ENCODE peak calls at places on chromosomes 11 and 22, in four cellular contexts. One of them, this sample, is unnamed.

GRCh38 chr22:49701380-49702067 is 126.1 kb downstream of the BRD1 start:
- DNase-seq in tibial artery: no peak
- DNase-seq in epithelial cell of proximal tubule: no peak
- DNase-seq in brain microvascular endothelial cell: no peak
- DNase-seq in this sample: no peak

GRCh38 chr11:46120711-46121327 is 435 bp downstream of the PHF21A start:
- DNase-seq in tibial artery: peak
- DNase-seq in epithelial cell of proximal tubule: peak
- DNase-seq in brain microvascular endothelial cell: peak
- DNase-seq in this sample: no peak

GRCh38 chr22:46443850-46444389 is 93.5 kb downstream of the CELSR1 start:
- DNase-seq in epithelial cell of proximal tubule: no peak
- DNase-seq in brain microvascular endothelial cell: no peak
- DNase-seq in tibial artery: no peak
- DNase-seq in this sample: no peak

GRCh38 chr11:33698921-33699320 is 1.7 kb downstream of the C11orf91 start:
- DNase-seq in tibial artery: no peak
- DNase-seq in epithelial cell of proximal tubule: no peak
- DNase-seq in brain microvascular endothelial cell: no peak
- DNase-seq in this sample: no peak

GRCh38 chr11:57394203-57394602 is 3.8 kb upstream of the PRG2 start:
- DNase-seq in epithelial cell of proximal tubule: no peak
- DNase-seq in brain microvascular endothelial cell: no peak
- DNase-seq in tibial artery: no peak
- DNase-seq in this sample: no peak

GRCh38 chr11:27913650-27914049 is 194.3 kb downstream of the KIF18A start:
- DNase-seq in tibial artery: no peak
- DNase-seq in epithelial cell of proximal tubule: no peak
- DNase-seq in brain microvascular endothelial cell: peak
- DNase-seq in this sample: no peak

GRCh38 chr11:59918987-59919589 is 19.1 kb upstream of the OOSP1 start:
- DNase-seq in epithelial cell of proximal tubule: no peak
- DNase-seq in tibial artery: no peak
- DNase-seq in brain microvascular endothelial cell: peak
- DNase-seq in this sample: no peak

GRCh38 chr22:37462426-37462825 is 23.8 kb downstream of the MFNG start:
- DNase-seq in brain microvascular endothelial cell: no peak
- DNase-seq in tibial artery: no peak
- DNase-seq in epithelial cell of proximal tubule: no peak
- DNase-seq in this sample: no peak

GRCh38 chr11:104665631-104666030 is 232.6 kb downstream of the CASP12 start:
- DNase-seq in epithelial cell of proximal tubule: no peak
- DNase-seq in brain microvascular endothelial cell: peak
- DNase-seq in tibial artery: no peak
- DNase-seq in this sample: no peak

GRCh38 chr11:106381895-106382294 is 304.4 kb downstream of the AASDHPPT start:
- DNase-seq in brain microvascular endothelial cell: no peak
- DNase-seq in tibial artery: no peak
- DNase-seq in epithelial cell of proximal tubule: no peak
- DNase-seq in this sample: no peak

GRCh38 chr11:63915961-63916836 is 765 bp downstream of the RCOR2 start:
- DNase-seq in epithelial cell of proximal tubule: no peak
- DNase-seq in brain microvascular endothelial cell: no peak
- DNase-seq in tibial artery: peak
- DNase-seq in this sample: no peak

GRCh38 chr11:65114538-65115171 is 2.8 kb downstream of the ZNHIT2 start:
- DNase-seq in brain microvascular endothelial cell: no peak
- DNase-seq in tibial artery: no peak
- DNase-seq in epithelial cell of proximal tubule: no peak
- DNase-seq in this sample: no peak

GRCh38 chr22:39176067-39176621 is 23.7 kb upstream of the CBX7 start:
- DNase-seq in tibial artery: peak
- DNase-seq in brain microvascular endothelial cell: peak
- DNase-seq in epithelial cell of proximal tubule: no peak
- DNase-seq in this sample: no peak

GRCh38 chr11:115696472-115697011 is 192.3 kb upstream of the CADM1 start:
- DNase-seq in epithelial cell of proximal tubule: no peak
- DNase-seq in tibial artery: no peak
- DNase-seq in brain microvascular endothelial cell: no peak
- DNase-seq in this sample: no peak

GRCh38 chr11:62880231-62880802 is 379 bp upstream of the SLC3A2 start:
- DNase-seq in tibial artery: no peak
- DNase-seq in brain microvascular endothelial cell: peak
- DNase-seq in epithelial cell of proximal tubule: no peak
- DNase-seq in this sample: peak

GRCh38 chr11:76792505-76793264 is 9.5 kb downstream of the TSKU start:
- DNase-seq in epithelial cell of proximal tubule: no peak
- DNase-seq in tibial artery: no peak
- DNase-seq in brain microvascular endothelial cell: no peak
- DNase-seq in this sample: no peak

GRCh38 chr22:47188337-47189055 is 426.0 kb downstream of the TBC1D22A start:
- DNase-seq in epithelial cell of proximal tubule: no peak
- DNase-seq in brain microvascular endothelial cell: no peak
- DNase-seq in tibial artery: peak
- DNase-seq in this sample: no peak

GRCh38 chr22:44366372-44367310 is 53.9 kb upstream of the SHISAL1 start:
- DNase-seq in epithelial cell of proximal tubule: no peak
- DNase-seq in tibial artery: no peak
- DNase-seq in brain microvascular endothelial cell: no peak
- DNase-seq in this sample: no peak

GRCh38 chr11:68498903-68499883 is 38.6 kb downstream of the PPP6R3 start:
- DNase-seq in tibial artery: no peak
- DNase-seq in epithelial cell of proximal tubule: no peak
- DNase-seq in brain microvascular endothelial cell: no peak
- DNase-seq in this sample: no peak

GRCh38 chr22:37300551-37301017 is 18.3 kb downstream of the CYTH4 start:
- DNase-seq in brain microvascular endothelial cell: no peak
- DNase-seq in tibial artery: no peak
- DNase-seq in epithelial cell of proximal tubule: no peak
- DNase-seq in this sample: no peak

GRCh38 chr11:19753451-19754041 is 40.9 kb downstream of the NAV2 start:
- DNase-seq in brain microvascular endothelial cell: peak
- DNase-seq in tibial artery: no peak
- DNase-seq in epithelial cell of proximal tubule: no peak
- DNase-seq in this sample: no peak

GRCh38 chr11:124717421-124717785 is 22.3 kb upstream of the NRGN start:
- DNase-seq in brain microvascular endothelial cell: peak
- DNase-seq in epithelial cell of proximal tubule: no peak
- DNase-seq in tibial artery: no peak
- DNase-seq in this sample: no peak

GRCh38 chr11:132037961-132038360 is 667.5 kb downstream of the NTM start:
- DNase-seq in epithelial cell of proximal tubule: no peak
- DNase-seq in tibial artery: no peak
- DNase-seq in brain microvascular endothelial cell: no peak
- DNase-seq in this sample: no peak

GRCh38 chr11:87473174-87473573 is 435.4 kb downstream of the TMEM135 start:
- DNase-seq in tibial artery: no peak
- DNase-seq in brain microvascular endothelial cell: peak
- DNase-seq in epithelial cell of proximal tubule: peak
- DNase-seq in this sample: peak

GRCh38 chr22:42644422-42645340 is 4.3 kb upstream of the ATP5MGL start:
- DNase-seq in brain microvascular endothelial cell: no peak
- DNase-seq in epithelial cell of proximal tubule: no peak
- DNase-seq in tibial artery: peak
- DNase-seq in this sample: no peak

GRCh38 chr11:65927904-65928397 is 8.7 kb downstream of the DRAP1 start:
- DNase-seq in epithelial cell of proximal tubule: no peak
- DNase-seq in brain microvascular endothelial cell: no peak
- DNase-seq in tibial artery: no peak
- DNase-seq in this sample: no peak

GRCh38 chr11:131907371-131907770 is 537.0 kb downstream of the NTM start:
- DNase-seq in epithelial cell of proximal tubule: no peak
- DNase-seq in tibial artery: no peak
- DNase-seq in brain microvascular endothelial cell: no peak
- DNase-seq in this sample: no peak

GRCh38 chr11:69170704-69171103 is 15.0 kb downstream of the SMIM38 start:
- DNase-seq in tibial artery: peak
- DNase-seq in brain microvascular endothelial cell: no peak
- DNase-seq in epithelial cell of proximal tubule: no peak
- DNase-seq in this sample: no peak

GRCh38 chr11:112128483-112129121 is 35.3 kb downstream of the IL18 start:
- DNase-seq in epithelial cell of proximal tubule: no peak
- DNase-seq in brain microvascular endothelial cell: peak
- DNase-seq in tibial artery: no peak
- DNase-seq in this sample: peak

GRCh38 chr11:127493330-127493729 is 492.8 kb upstream of the KIRREL3 start:
- DNase-seq in brain microvascular endothelial cell: peak
- DNase-seq in tibial artery: no peak
- DNase-seq in epithelial cell of proximal tubule: no peak
- DNase-seq in this sample: no peak
- TF ChIP-seq CTCF in brain microvascular endothelial cell: peak
- TF ChIP-seq CTCF in tibial artery: no peak
- TF ChIP-seq CTCF in epithelial cell of proximal tubule: peak
- TF ChIP-seq CTCF in this sample: peak

GRCh38 chr22:30606455-30607299 is at the start of gene TCN2:
- DNase-seq in epithelial cell of proximal tubule: peak
- DNase-seq in tibial artery: peak
- DNase-seq in brain microvascular endothelial cell: peak
- DNase-seq in this sample: no peak

GRCh38 chr22:30609260-30610185 is 2.5 kb downstream of the TCN2 start:
- DNase-seq in tibial artery: no peak
- DNase-seq in brain microvascular endothelial cell: peak
- DNase-seq in epithelial cell of proximal tubule: peak
- DNase-seq in this sample: peak

GRCh38 chr22:30605449-30606110 is 1.4 kb upstream of the TCN2 start:
- DNase-seq in tibial artery: peak
- DNase-seq in epithelial cell of proximal tubule: no peak
- DNase-seq in brain microvascular endothelial cell: peak
- DNase-seq in this sample: no peak

GRCh38 chr22:30607939-30608338 is 965 bp downstream of the TCN2 start:
- DNase-seq in tibial artery: no peak
- DNase-seq in epithelial cell of proximal tubule: no peak
- DNase-seq in brain microvascular endothelial cell: no peak
- DNase-seq in this sample: no peak

GRCh38 chr22:30607300-30607930 is 441 bp downstream of the TCN2 start:
- DNase-seq in tibial artery: no peak
- DNase-seq in epithelial cell of proximal tubule: no peak
- DNase-seq in brain microvascular endothelial cell: no peak
- DNase-seq in this sample: no peak
- H3K4me3 ChIP-seq in tibial artery: peak
- H3K4me3 ChIP-seq in epithelial cell of proximal tubule: peak
- H3K4me3 ChIP-seq in brain microvascular endothelial cell: peak
- H3K4me3 ChIP-seq in this sample: peak

GRCh38 chr11:1763796-1764661 is at the start of gene CTSD:
- DNase-seq in epithelial cell of proximal tubule: no peak
- DNase-seq in tibial artery: peak
- DNase-seq in brain microvascular endothelial cell: peak
- DNase-seq in this sample: no peak
- TF ChIP-seq CTCF in epithelial cell of proximal tubule: no peak
- TF ChIP-seq CTCF in tibial artery: no peak
- TF ChIP-seq CTCF in brain microvascular endothelial cell: no peak
- TF ChIP-seq CTCF in this sample: no peak

GRCh38 chr11:121583825-121584224 is 131.1 kb upstream of the SORL1-AS1 start:
- DNase-seq in brain microvascular endothelial cell: no peak
- DNase-seq in epithelial cell of proximal tubule: no peak
- DNase-seq in tibial artery: no peak
- DNase-seq in this sample: no peak
- H3K4me3 ChIP-seq in brain microvascular endothelial cell: no peak
- H3K4me3 ChIP-seq in epithelial cell of proximal tubule: no peak
- H3K4me3 ChIP-seq in tibial artery: no peak
- H3K4me3 ChIP-seq in this sample: no peak

This sample was measured in AG09309.